ENCODE peak calls at places on chromosome 9, in four cellular contexts. J, Z, E and O are unnamed samples.

GRCh38 chr9:79902937-79903600 is 331.3 kb downstream of the TLE4 start:
- DNase-seq in E (no peak), J (no peak), Z (no peak), O (no peak)

GRCh38 chr9:15873573-15874177 is 320.8 kb downstream of the CCDC171 start:
- DNase-seq in E (peak; percentile 16), J (no peak), Z (peak; percentile 28), O (no peak)

GRCh38 chr9:71120439-71121247 is 778 bp downstream of the TRPM3 start:
- DNase-seq in E (no peak), Z (peak; percentile 57), J (no peak), O (no peak)

GRCh38 chr9:97907051-97907450 is 15.2 kb downstream of the TRMO start:
- DNase-seq in Z (no peak), J (no peak), E (no peak), O (no peak)

GRCh38 chr9:86695904-86696424 is 251.3 kb downstream of the GAS1 start:
- DNase-seq in Z (no peak), J (no peak), E (no peak), O (no peak)

GRCh38 chr9:77843088-77843985 is 188.3 kb downstream of the GNAQ start:
- DNase-seq in E (no peak), J (no peak), Z (no peak), O (no peak)

GRCh38 chr9:106745876-106746275 is 117.1 kb upstream of the ZNF462 start:
- DNase-seq in E (no peak), J (no peak), Z (no peak), O (no peak)

GRCh38 chr9:96450613-96451544 is 910 bp downstream of the HABP4 start:
- DNase-seq in Z (peak; percentile 11), E (peak; percentile 36), J (peak; percentile 28), O (peak; percentile 35)

GRCh38 chr9:87442451-87442850 is 55.2 kb upstream of the DAPK1 start:
- DNase-seq in Z (no peak), E (no peak), J (no peak), O (no peak)

GRCh38 chr9:123642291-123643278 is 286.6 kb downstream of the CRB2 start:
- DNase-seq in Z (no peak), J (no peak), E (peak; percentile 28), O (no peak)

GRCh38 chr9:108951578-108951977 is 17.4 kb downstream of the ABITRAM start:
- DNase-seq in Z (no peak), J (no peak), E (no peak), O (no peak)

GRCh38 chr9:33448159-33448511 is 742 bp upstream of the AQP3 start:
- DNase-seq in J (no peak), Z (no peak), E (no peak), O (no peak)

GRCh38 chr9:134368571-134368970 is 42.3 kb downstream of the RXRA start:
- DNase-seq in J (no peak), E (no peak), Z (no peak), O (no peak)

GRCh38 chr9:133791069-133791468 is 52.9 kb upstream of the SARDH start:
- DNase-seq in Z (no peak), E (no peak), J (no peak), O (no peak)

GRCh38 chr9:70285981-70286616 is 27.3 kb downstream of the SMC5 start:
- DNase-seq in E (no peak), J (no peak), Z (no peak), O (no peak)

GRCh38 chr9:90802534-90802933 is 915 bp downstream of the SYK start:
- DNase-seq in Z (no peak), J (no peak), E (no peak), O (no peak)

GRCh38 chr9:37511006-37511714 is 25.4 kb downstream of the POLR1E start:
- DNase-seq in E (no peak), Z (peak; percentile 47), J (no peak), O (no peak)

GRCh38 chr9:21988056-21988990 is 5.9 kb downstream of the CDKN2A start:
- DNase-seq in E (no peak), J (no peak), Z (no peak), O (no peak)

GRCh38 chr9:134917431-134918373 is at the start of gene FCN1:
- DNase-seq in J (no peak), Z (no peak), E (no peak), O (no peak)

DNA sequence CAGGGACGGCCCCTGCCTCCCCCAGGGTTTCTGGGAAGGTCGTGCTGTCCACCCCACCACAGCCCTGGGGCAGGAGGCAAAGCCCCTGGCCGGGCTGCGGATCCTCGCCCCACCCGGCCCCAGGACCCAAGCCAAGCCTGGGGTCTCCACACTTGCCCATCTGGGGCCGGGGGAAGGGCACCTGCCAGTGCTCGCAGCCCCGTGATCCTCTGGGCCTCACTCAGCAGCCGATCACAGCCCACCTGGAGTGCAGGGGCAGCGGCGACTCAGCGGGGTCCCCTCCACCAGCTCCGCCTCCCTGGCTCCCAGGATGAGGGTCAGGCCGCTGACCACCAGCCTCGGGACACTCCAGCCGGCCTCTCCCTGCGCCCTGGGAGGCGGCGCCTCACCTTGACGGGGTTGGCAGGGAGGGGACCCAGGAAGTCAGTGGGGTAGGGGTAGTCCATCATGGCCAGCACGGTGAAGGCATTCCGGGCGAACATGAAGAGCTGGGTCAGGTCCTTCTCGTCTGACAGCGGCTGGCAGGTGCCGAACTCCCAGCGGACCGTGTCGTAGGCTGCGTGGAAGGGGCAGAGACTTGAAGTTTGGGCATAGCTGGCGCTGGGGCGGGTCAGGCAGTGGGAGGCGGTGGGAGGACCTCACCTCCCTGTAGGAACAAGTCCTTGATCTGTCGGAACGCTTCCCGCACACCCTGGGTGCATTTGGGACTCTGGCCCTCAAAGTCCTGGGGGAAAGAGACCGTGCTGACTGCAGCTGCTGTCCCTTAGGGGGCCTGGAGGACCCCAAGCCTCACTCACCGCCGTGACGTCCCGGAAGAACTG is 1.8 kb downstream of the DPP7 start:
- DNase-seq in E (no peak), Z (no peak), J (no peak), O (no peak)
- H3K4me3 ChIP-seq in E (no peak overlapping the region), Z (no peak overlapping the region), J (no peak overlapping the region), O (no peak overlapping the region)

GRCh38 chr9:129481824-129482511 is 138.9 kb downstream of the C9orf50 start:
- DNase-seq in E (no peak), J (no peak), Z (no peak), O (no peak)
- H3K4me3 ChIP-seq in E (peak overlapping the region; percentile 20), J (no peak overlapping the region), Z (peak overlapping the region; percentile 29), O (peak overlapping the region; percentile 44)

DNA sequence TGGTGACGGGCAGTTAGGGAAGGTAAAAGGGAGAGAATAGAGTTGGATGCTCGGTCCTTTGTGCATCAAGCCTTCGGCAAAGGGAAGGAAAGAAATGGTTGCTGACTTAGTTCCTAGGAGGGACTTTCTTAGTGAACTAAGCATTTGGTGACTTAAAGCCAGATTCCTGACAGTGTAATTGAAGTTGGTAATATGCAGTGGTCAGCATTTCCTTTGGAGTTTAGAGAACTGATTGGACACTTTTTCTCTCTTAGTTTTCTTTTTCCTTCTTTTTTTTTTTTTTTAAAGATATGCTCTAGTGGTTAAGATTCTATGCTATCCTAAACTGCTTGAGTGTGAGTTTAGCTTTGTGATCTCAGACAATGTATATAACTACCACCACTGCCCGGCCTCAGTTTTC is 2.3 kb downstream of the CLTA start:
- DNase-seq in E (no peak), J (no peak), Z (no peak), O (no peak)
- H3K4me3 ChIP-seq in E (peak overlapping the region; percentile 91), J (peak overlapping the region; percentile 93), Z (peak overlapping the region; percentile 5), O (peak overlapping the region; percentile 20)

GRCh38 chr9:12595400-12595799 is 97.8 kb upstream of the TYRP1 start:
- DNase-seq in J (no peak), E (no peak), Z (no peak), O (no peak)
- H3K4me3 ChIP-seq in J (no peak overlapping the region), E (no peak overlapping the region), Z (no peak overlapping the region), O (no peak overlapping the region)

GRCh38 chr9:116154976-116155699 is 1.5 kb downstream of the PAPPA start:
- DNase-seq in Z (no peak), E (peak; percentile 60), J (no peak), O (no peak)

GRCh38 chr9:116152941-116153764 is 438 bp upstream of the PAPPA start:
- DNase-seq in Z (peak; percentile 81), J (no peak), E (peak; percentile 85), O (no peak)

GRCh38 chr9:116152390-116152789 is 1.2 kb upstream of the PAPPA start:
- DNase-seq in J (no peak), Z (no peak), E (no peak), O (no peak)

GRCh38 chr9:116154334-116154975 is 864 bp downstream of the PAPPA start:
- DNase-seq in E (no peak), Z (no peak), J (no peak), O (no peak)

GRCh38 chr9:116153765-116154333 is at the start of gene PAPPA:
- DNase-seq in Z (no peak), J (no peak), E (no peak), O (no peak)
- H3K4me3 ChIP-seq in Z (peak within 1 kb of the TSS; percentile 86), J (no peak within 1 kb of the TSS), E (peak within 1 kb of the TSS; percentile 88), O (no peak within 1 kb of the TSS)

GRCh38 chr9:93345630-93346239 is 105.8 kb upstream of the FAM120A start:
- DNase-seq in Z (no peak), E (no peak), J (no peak), O (no peak)
- H3K4me3 ChIP-seq in Z (peak overlapping the region; percentile 50), E (peak overlapping the region; percentile 31), J (no peak overlapping the region), O (no peak overlapping the region)

GRCh38 chr9:89314955-89315354 is 3.3 kb upstream of the SECISBP2 start:
- DNase-seq in J (no peak), Z (no peak), E (no peak), O (no peak)
- H3K4me3 ChIP-seq in J (peak overlapping the region; percentile 96), Z (peak overlapping the region; percentile 84), E (peak overlapping the region; percentile 87), O (no peak overlapping the region)

DNA sequence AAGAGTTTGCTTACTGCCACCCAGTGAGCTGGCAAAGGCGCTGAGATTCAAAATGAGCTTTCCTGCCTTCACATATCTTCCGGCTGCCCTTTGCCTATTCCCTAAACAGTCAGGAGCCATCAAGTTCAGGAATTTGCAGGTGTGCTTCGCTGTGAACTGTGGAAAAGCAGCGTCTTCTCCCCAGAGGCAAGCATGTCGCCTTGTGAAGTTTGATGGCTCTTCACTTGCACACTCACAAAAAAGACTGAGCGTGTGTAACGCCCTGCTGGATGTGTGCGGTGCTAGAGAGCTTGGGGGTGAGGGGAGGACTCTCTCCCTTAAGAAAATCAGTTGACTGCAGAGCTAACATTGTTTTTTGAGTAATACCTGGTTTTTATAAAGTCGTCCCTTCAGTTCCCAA is 288.7 kb downstream of the DOCK8 start:
- DNase-seq in J (no peak), Z (no peak), E (no peak), O (no peak)
- H3K4me3 ChIP-seq in J (peak overlapping the region; percentile 57), Z (peak overlapping the region; percentile 60), E (no peak overlapping the region), O (peak overlapping the region; percentile 59)